ENCODE peak calls at places on chromosomes 1 and 21, in five cellular contexts. Q is Daoy; J is mucosa of descending colon; Y is activated CD4-positive, CD25-positive, alpha-beta regulatory T cell; K is NCI-H460. S is an unnamed sample.

GRCh38 chr21:41659791-41660560 is 106.9 kb downstream of the RIPK4 start:
- DNase-seq in Q (no peak), J (no peak), Y (no peak), K (no peak), S (no peak)

GRCh38 chr1:83996621-83997020 is 2.3 kb downstream of the TTLL7 start:
- DNase-seq in Q (peak; percentile 26), J (no peak), Y (no peak), K (no peak), S (no peak)

GRCh38 chr1:159942700-159943640 is 2.4 kb downstream of the IGSF9 start:
- DNase-seq in Q (no peak), J (no peak), Y (no peak), K (no peak), S (peak; percentile 48)

GRCh38 chr1:32470991-32471694 is 6.3 kb downstream of the ZBTB8B start:
- DNase-seq in Q (no peak), J (peak; percentile 15), Y (no peak), K (no peak), S (no peak)

GRCh38 chr1:158978730-158979129 is 31.0 kb upstream of the IFI16 start:
- DNase-seq in Q (no peak), J (no peak), Y (no peak), K (no peak), S (no peak)

GRCh38 chr1:19504796-19505693 is 19.7 kb upstream of the CAPZB start:
- DNase-seq in Q (peak; percentile 76), J (no peak), Y (no peak), K (no peak), S (no peak)

GRCh38 chr1:52542085-52542688 is 10.7 kb downstream of the TUT4 start:
- DNase-seq in Q (no peak), J (no peak), Y (no peak), K (no peak), S (no peak)

GRCh38 chr1:115641762-115642167 is at the start of gene VANGL1:
- DNase-seq in Q (peak; percentile 91), J (peak; percentile 79), Y (no peak), K (peak; percentile 39), S (peak; percentile 88)

GRCh38 chr1:238951809-238952208 is 434.6 kb upstream of the CHRM3 start:
- DNase-seq in Q (peak; percentile 50), J (peak; percentile 58), Y (no peak), K (peak; percentile 27), S (no peak)

GRCh38 chr21:45857761-45858160 is 123.8 kb upstream of the COL6A1 start:
- DNase-seq in Q (peak; percentile 1), J (no peak), Y (no peak), K (no peak), S (no peak)

GRCh38 chr1:60847855-60848582 is 234.3 kb upstream of the NFIA start:
- DNase-seq in Q (no peak), J (no peak), Y (no peak), K (no peak), S (no peak)

GRCh38 chr1:81547261-81547911 is 253.3 kb upstream of the ADGRL2 start:
- DNase-seq in Q (no peak), J (no peak), Y (no peak), K (no peak), S (no peak)

GRCh38 chr1:207810173-207810572 is 58.3 kb downstream of the CD46 start:
- DNase-seq in Q (peak; percentile 28), J (no peak), Y (no peak), K (no peak), S (no peak)

GRCh38 chr1:244834596-244835275 is 722 bp upstream of the COX20 start:
- DNase-seq in Q (peak; percentile 92), J (peak; percentile 90), Y (peak; percentile 90), K (peak; percentile 97), S (peak; percentile 96)

GRCh38 chr1:226549094-226549936 is 751 bp downstream of the STUM start:
- DNase-seq in Q (no peak), J (no peak), Y (no peak), K (no peak), S (no peak)

GRCh38 chr21:42547906-42548365 is 34.3 kb downstream of the SLC37A1 start:
- DNase-seq in Q (no peak), J (no peak), Y (no peak), K (no peak), S (peak; percentile 57)

GRCh38 chr21:35084869-35085268 is 35.8 kb upstream of the RUNX1 start:
- DNase-seq in Q (peak; percentile 60), J (no peak), Y (no peak), K (peak; percentile 36), S (no peak)

GRCh38 chr1:109274533-109275476 is 8.1 kb downstream of the PSRC1 start:
- DNase-seq in Q (peak; percentile 86), J (peak; percentile 50), Y (no peak), K (peak; percentile 50), S (peak; percentile 89)

GRCh38 chr1:156320560-156320959 is 17.5 kb downstream of the CCT3 start:
- DNase-seq in Q (no peak), J (no peak), Y (no peak), K (no peak), S (no peak)

GRCh38 chr1:80059940-80060339 is 1053.4 kb upstream of the ADGRL4 start:
- DNase-seq in Q (no peak), J (no peak), Y (no peak), K (no peak), S (no peak)

GRCh38 chr1:240784776-240785175 is 172.8 kb upstream of the GREM2 start:
- DNase-seq in Q (no peak), J (no peak), Y (no peak), K (no peak), S (no peak)

S was measured in upper lobe of right lung.